ENCODE peak calls at places on chromosomes 6 and 20, in four cellular contexts. One of them, this sample, is unnamed.

GRCh38 chr6:75202676-75203131 is 3.1 kb downstream of the COL12A1 start:
- DNase-seq in WERI-Rb-1: no peak
- DNase-seq in BE2C: no peak
- DNase-seq in GM20000: no peak
- DNase-seq in this sample: peak; percentile 30

GRCh38 chr6:128275030-128275429 is 245.4 kb downstream of the PTPRK start:
- DNase-seq in WERI-Rb-1: no peak
- DNase-seq in BE2C: no peak
- DNase-seq in GM20000: no peak
- DNase-seq in this sample: no peak

GRCh38 chr6:77264970-77265369 is 198.3 kb downstream of the HTR1B start:
- DNase-seq in GM20000: no peak
- DNase-seq in BE2C: no peak
- DNase-seq in WERI-Rb-1: no peak
- DNase-seq in this sample: no peak

GRCh38 chr6:10719386-10720228 is 3.3 kb upstream of the TMEM14C start:
- DNase-seq in WERI-Rb-1: no peak
- DNase-seq in GM20000: no peak
- DNase-seq in BE2C: peak; percentile 15
- DNase-seq in this sample: no peak

GRCh38 chr20:5734559-5735137 is 15.6 kb upstream of the SHLD1 start:
- DNase-seq in BE2C: no peak
- DNase-seq in WERI-Rb-1: no peak
- DNase-seq in GM20000: no peak
- DNase-seq in this sample: no peak

GRCh38 chr20:56627122-56628014 is 1.7 kb upstream of the TFAP2C start:
- DNase-seq in GM20000: peak; percentile 37
- DNase-seq in WERI-Rb-1: no peak
- DNase-seq in BE2C: no peak
- DNase-seq in this sample: no peak

GRCh38 chr20:8132632-8133587 is 844 bp downstream of the PLCB1 start:
- DNase-seq in BE2C: peak; percentile 53
- DNase-seq in WERI-Rb-1: peak; percentile 7
- DNase-seq in GM20000: no peak
- DNase-seq in this sample: peak; percentile 16

GRCh38 chr6:74579794-74580193 is 626.1 kb downstream of the COL12A1 start:
- DNase-seq in GM20000: no peak
- DNase-seq in WERI-Rb-1: no peak
- DNase-seq in BE2C: no peak
- DNase-seq in this sample: no peak

GRCh38 chr6:129364767-129365166 is 345.2 kb downstream of the ARHGAP18 start:
- DNase-seq in GM20000: no peak
- DNase-seq in BE2C: no peak
- DNase-seq in WERI-Rb-1: no peak
- DNase-seq in this sample: no peak

GRCh38 chr6:137661601-137662000 is 167.4 kb upstream of the OLIG3 start:
- DNase-seq in BE2C: no peak
- DNase-seq in GM20000: peak; percentile 32
- DNase-seq in WERI-Rb-1: peak; percentile 24
- DNase-seq in this sample: no peak

GRCh38 chr6:136739501-136739900 is 52.8 kb downstream of the MAP3K5 start:
- DNase-seq in GM20000: no peak
- DNase-seq in WERI-Rb-1: no peak
- DNase-seq in BE2C: no peak
- DNase-seq in this sample: no peak

GRCh38 chr6:150732765-150733539 is 132.6 kb upstream of the MTHFD1L start:
- DNase-seq in WERI-Rb-1: no peak
- DNase-seq in GM20000: no peak
- DNase-seq in BE2C: no peak
- DNase-seq in this sample: peak; percentile 30

GRCh38 chr20:63934271-63935068 is 21.7 kb downstream of the UCKL1 start:
- DNase-seq in WERI-Rb-1: no peak
- DNase-seq in GM20000: no peak
- DNase-seq in BE2C: no peak
- DNase-seq in this sample: no peak
- TF ChIP-seq CTCF in WERI-Rb-1: peak; percentile 44
- TF ChIP-seq CTCF in GM20000: no peak
- TF ChIP-seq CTCF in BE2C: peak; percentile 61
- TF ChIP-seq CTCF in this sample: no peak

DNA sequence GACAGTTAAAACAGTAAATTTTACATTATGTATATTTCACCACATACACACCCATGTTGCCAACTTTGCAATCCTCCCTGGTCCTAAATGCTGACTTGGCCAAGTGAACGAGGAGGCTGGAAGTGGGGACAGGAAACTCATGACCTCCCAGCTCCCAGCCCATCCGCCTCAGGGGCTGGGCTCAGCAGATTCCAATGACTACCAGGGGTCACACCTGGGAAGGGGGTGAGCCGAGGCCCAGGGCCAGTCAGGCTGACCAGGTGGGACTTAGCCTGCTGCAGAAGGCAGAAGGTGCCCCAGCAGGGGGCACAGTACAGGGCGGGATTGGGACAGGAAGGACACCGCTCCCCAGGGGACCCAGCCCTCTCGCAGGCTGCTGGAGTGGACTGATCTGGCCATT is 2.4 kb downstream of the SIGLEC1 start:
- DNase-seq in GM20000: no peak
- DNase-seq in BE2C: no peak
- DNase-seq in WERI-Rb-1: peak; percentile 43
- DNase-seq in this sample: no peak
- TF ChIP-seq CTCF in GM20000: no peak
- TF ChIP-seq CTCF in BE2C: peak; percentile 29
- TF ChIP-seq CTCF in WERI-Rb-1: peak; percentile 49
- TF ChIP-seq CTCF in this sample: no peak

GRCh38 chr6:53241936-53242335 is 93.3 kb upstream of the GCM1 start:
- DNase-seq in WERI-Rb-1: no peak
- DNase-seq in BE2C: no peak
- DNase-seq in GM20000: no peak
- DNase-seq in this sample: no peak

GRCh38 chr6:53238311-53238710 is 89.7 kb upstream of the GCM1 start:
- DNase-seq in GM20000: no peak
- DNase-seq in WERI-Rb-1: no peak
- DNase-seq in BE2C: no peak
- DNase-seq in this sample: no peak

GRCh38 chr6:53239526-53239925 is 90.9 kb upstream of the GCM1 start:
- DNase-seq in WERI-Rb-1: no peak
- DNase-seq in BE2C: no peak
- DNase-seq in GM20000: no peak
- DNase-seq in this sample: peak; percentile 23

GRCh38 chr6:53240763-53241162 is 92.1 kb upstream of the GCM1 start:
- DNase-seq in BE2C: no peak
- DNase-seq in WERI-Rb-1: no peak
- DNase-seq in GM20000: no peak
- DNase-seq in this sample: no peak

DNA sequence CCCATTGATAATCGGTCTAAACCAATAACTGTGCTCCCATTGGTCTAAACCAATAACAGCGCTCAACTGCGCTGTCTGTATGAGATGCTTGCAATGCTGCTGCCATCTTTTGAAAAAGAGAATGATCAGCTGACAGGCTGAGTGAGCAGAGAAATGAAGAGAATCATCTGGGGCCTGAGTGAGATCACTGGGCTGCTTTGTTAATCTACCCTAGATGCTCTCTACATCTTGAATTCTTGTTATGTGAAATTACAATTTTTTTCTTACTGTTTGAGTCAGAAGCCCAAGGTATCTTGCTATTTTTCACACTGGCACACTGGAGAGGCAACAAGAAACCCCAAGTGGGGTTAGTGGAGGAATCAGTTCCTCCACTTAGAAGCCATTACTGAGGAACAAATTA is 91.5 kb upstream of the GCM1 start:
- DNase-seq in WERI-Rb-1: no peak
- DNase-seq in GM20000: no peak
- DNase-seq in BE2C: no peak
- DNase-seq in this sample: no peak
- TF ChIP-seq CTCF in WERI-Rb-1: no peak
- TF ChIP-seq CTCF in GM20000: no peak
- TF ChIP-seq CTCF in BE2C: no peak
- TF ChIP-seq CTCF in this sample: no peak

DNA sequence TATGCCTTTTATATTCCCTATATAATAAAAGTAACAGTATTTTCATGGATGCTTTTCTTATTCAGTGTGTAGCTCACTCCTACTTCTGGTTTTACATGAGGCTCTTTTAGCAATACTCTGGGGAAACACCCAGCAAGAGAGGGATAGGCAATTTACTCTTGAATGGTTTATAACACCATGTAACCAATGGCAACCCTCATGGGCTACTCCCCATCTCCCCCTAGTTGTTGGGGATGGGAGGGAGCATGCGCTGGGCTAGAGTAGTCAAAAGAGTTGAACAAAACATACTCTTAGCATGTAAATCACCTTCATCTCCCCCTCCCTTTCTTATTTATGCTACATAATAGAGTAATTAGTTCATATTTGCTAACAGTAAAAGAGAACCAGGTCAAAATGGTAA is 140.1 kb upstream of the LRFN2 start:
- DNase-seq in BE2C: no peak
- DNase-seq in GM20000: no peak
- DNase-seq in WERI-Rb-1: no peak
- DNase-seq in this sample: no peak
- TF ChIP-seq CTCF in BE2C: peak; percentile 43
- TF ChIP-seq CTCF in GM20000: no peak
- TF ChIP-seq CTCF in WERI-Rb-1: peak; percentile 62
- TF ChIP-seq CTCF in this sample: no peak

GRCh38 chr6:71383891-71384489 is 95.4 kb downstream of the OGFRL1 start:
- DNase-seq in GM20000: peak; percentile 6
- DNase-seq in WERI-Rb-1: no peak
- DNase-seq in BE2C: no peak
- DNase-seq in this sample: peak; percentile 10
- TF ChIP-seq CTCF in GM20000: no peak
- TF ChIP-seq CTCF in WERI-Rb-1: peak; percentile 12
- TF ChIP-seq CTCF in BE2C: peak; percentile 61
- TF ChIP-seq CTCF in this sample: peak; percentile 29

DNA sequence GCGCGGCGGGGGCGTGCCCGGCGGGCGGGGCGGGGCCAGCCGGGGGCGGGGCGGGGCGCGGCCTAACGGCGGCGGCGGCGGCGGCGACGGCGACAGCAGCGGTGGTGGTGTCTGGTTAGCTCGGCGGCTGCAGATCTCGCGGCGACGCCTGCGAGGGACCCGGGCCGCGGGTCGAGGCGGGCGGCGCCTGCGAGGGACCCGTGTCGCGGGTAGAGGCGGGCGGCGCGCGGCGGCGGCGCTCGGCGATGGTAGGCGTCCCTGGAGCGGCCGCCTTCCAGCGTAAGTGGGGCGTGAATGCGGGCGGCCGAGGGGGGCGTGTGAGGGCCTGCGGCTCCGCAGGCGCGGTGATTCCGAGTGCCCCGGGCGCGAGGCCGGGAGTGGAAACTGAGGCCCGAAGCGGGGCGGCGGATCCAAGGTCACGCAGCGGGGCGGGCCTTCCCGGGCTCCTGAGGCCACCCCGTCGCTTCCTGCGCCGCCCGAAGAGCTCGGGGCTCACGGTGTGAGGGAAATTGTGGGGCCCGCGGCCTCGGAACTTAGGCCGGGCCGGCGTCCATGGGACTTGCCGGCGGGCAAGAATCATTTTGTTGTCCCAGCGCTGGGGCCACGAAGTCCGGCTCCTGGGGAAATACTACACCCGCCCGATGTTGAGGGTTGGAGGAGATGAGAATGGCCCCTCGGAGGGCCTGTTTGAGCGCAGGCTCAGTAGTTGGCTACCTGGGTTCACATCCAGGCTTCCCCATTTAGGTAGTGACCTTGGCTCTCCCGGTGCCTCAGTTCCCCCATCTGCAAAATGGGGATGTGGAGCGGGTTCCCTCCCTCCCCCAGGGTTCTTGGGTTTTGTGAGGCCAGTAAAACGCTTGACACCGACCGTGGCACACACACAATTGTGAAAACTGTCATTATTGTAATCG is at the start of gene CBFA2T2:
- DNase-seq in BE2C: no peak
- DNase-seq in WERI-Rb-1: no peak
- DNase-seq in GM20000: peak; percentile 48
- DNase-seq in this sample: no peak
- TF ChIP-seq CTCF in BE2C: no peak
- TF ChIP-seq CTCF in WERI-Rb-1: no peak
- TF ChIP-seq CTCF in GM20000: no peak
- TF ChIP-seq CTCF in this sample: no peak

DNA sequence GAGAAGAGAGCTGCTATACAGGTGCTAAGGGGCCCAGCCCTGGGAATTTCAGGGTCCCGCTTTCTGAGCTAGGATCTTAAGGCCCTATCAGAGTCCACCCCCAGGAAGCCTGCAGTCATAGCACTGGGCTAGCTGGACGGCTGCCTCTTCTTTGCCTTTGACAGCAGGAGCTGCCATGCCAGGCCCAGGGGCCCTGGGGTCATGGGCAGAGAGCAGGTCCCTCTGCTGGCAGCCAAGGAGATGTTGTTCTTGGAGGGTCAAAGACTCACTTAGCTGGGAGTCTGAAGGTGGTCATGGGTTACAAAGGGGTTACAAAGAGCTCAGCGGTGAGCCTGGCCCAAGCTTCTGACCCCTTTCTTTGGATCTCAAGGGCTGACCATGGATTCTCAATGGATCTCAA is 52.7 kb downstream of the RPP21 start:
- DNase-seq in WERI-Rb-1: peak; percentile 39
- DNase-seq in BE2C: no peak
- DNase-seq in GM20000: no peak
- DNase-seq in this sample: no peak
- TF ChIP-seq CTCF in WERI-Rb-1: peak; percentile 59
- TF ChIP-seq CTCF in BE2C: no peak
- TF ChIP-seq CTCF in GM20000: no peak
- TF ChIP-seq CTCF in this sample: no peak

GRCh38 chr20:24289737-24290481 is 179.5 kb upstream of the SYNDIG1 start:
- DNase-seq in BE2C: no peak
- DNase-seq in WERI-Rb-1: no peak
- DNase-seq in GM20000: no peak
- DNase-seq in this sample: no peak
- TF ChIP-seq CTCF in BE2C: no peak
- TF ChIP-seq CTCF in WERI-Rb-1: peak; percentile 2
- TF ChIP-seq CTCF in GM20000: no peak
- TF ChIP-seq CTCF in this sample: no peak

DNA sequence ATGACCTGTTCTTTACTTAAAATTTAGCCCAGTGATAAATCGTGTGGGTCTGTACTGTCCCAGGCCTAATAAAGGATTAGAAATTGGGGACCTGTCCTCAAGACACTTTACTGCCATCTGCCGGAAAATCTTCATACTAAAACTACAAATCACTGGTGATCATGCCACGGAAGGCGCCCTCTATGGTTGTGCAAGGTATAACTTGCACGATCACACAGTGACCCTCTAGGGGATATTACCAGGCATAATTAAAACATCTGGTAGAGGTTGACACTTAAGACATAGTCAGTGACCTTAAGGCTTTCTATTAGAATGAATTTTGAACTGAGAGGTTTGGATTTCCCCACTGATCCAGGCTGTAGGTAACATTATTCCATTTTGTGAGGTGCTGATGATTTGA is 172.6 kb downstream of the BMP2 start:
- DNase-seq in BE2C: peak; percentile 23
- DNase-seq in GM20000: no peak
- DNase-seq in WERI-Rb-1: peak; percentile 19
- DNase-seq in this sample: no peak
- TF ChIP-seq CTCF in BE2C: peak; percentile 45
- TF ChIP-seq CTCF in GM20000: no peak
- TF ChIP-seq CTCF in WERI-Rb-1: peak; percentile 56
- TF ChIP-seq CTCF in this sample: no peak

This sample was measured in GM13976.